ENCODE peak calls at places on chromosome 7, in nine cellular contexts. U is right cardiac atrium; F is NCI-H2081; W is bronchial epithelial cell; C is Kasumi-1; J is nephron progenitor cell; B is activated naive CD4-positive, alpha-beta T cell; L is left colon; K is anterior cingulate cortex. T is an unnamed sample.

GRCh38 chr7:156892086-156892800 is 740 bp downstream of the LMBR1 start:
- DNase-seq in U (peak), F (peak), W (no peak), C (peak), J (peak), B (peak), L (peak), K (peak), T (peak)

GRCh38 chr7:2993868-2994267 is 49.8 kb downstream of the CARD11 start:
- DNase-seq in U (no peak), F (no peak), W (no peak), C (no peak), J (no peak), B (no peak), L (peak), K (no peak), T (no peak)

GRCh38 chr7:107133396-107133795 is 35.4 kb upstream of the HBP1 start:
- DNase-seq in U (no peak), F (no peak), W (no peak), C (no peak), J (no peak), B (no peak), L (no peak), K (no peak), T (no peak)

GRCh38 chr7:40749877-40750276 is 615.1 kb downstream of the SUGCT start:
- DNase-seq in U (no peak), F (no peak), W (no peak), C (no peak), J (no peak), B (no peak), L (no peak), K (no peak), T (no peak)

GRCh38 chr7:116552616-116553015 is 27.8 kb downstream of the CAV1 start:
- DNase-seq in U (no peak), F (no peak), W (peak), C (no peak), J (no peak), B (no peak), L (no peak), K (no peak), T (no peak)

GRCh38 chr7:66306243-66306642 is 101.1 kb downstream of the TPST1 start:
- DNase-seq in U (no peak), F (no peak), W (peak), C (no peak), J (no peak), B (no peak), L (no peak), K (no peak), T (no peak)

GRCh38 chr7:157253850-157254249 is 83.0 kb upstream of the DNAJB6 start:
- DNase-seq in U (peak), F (peak), W (peak), C (no peak), J (no peak), B (no peak), L (peak), K (peak), T (no peak)

GRCh38 chr7:151056286-151057037 is 1.2 kb downstream of the CDK5 start:
- DNase-seq in U (no peak), F (no peak), W (no peak), C (no peak), J (peak), B (no peak), L (peak), K (no peak), T (peak)

GRCh38 chr7:113698556-113699220 is 220.1 kb downstream of the PPP1R3A start:
- DNase-seq in U (no peak), F (peak), W (peak), C (peak), J (peak), B (no peak), L (no peak), K (no peak), T (peak)

GRCh38 chr7:76358478-76359110 is at the start of gene YWHAG:
- DNase-seq in U (peak), F (peak), W (peak), C (peak), J (peak), B (peak), L (peak), K (peak), T (peak)

GRCh38 chr7:6407434-6407833 is 40.3 kb downstream of the DAGLB start:
- DNase-seq in U (no peak), F (no peak), W (no peak), C (no peak), J (no peak), B (no peak), L (no peak), K (no peak), T (no peak)

GRCh38 chr7:26291699-26292538 is at the start of gene SNX10:
- DNase-seq in U (peak), F (peak), W (peak), C (peak), J (peak), B (peak), L (peak), K (peak), T (peak)

GRCh38 chr7:82172896-82173295 is 270.7 kb downstream of the CACNA2D1 start:
- DNase-seq in U (no peak), F (no peak), W (no peak), C (no peak), J (no peak), B (no peak), L (no peak), K (no peak), T (no peak)

GRCh38 chr7:137091396-137091795 is 222.9 kb downstream of the CHRM2 start:
- DNase-seq in U (no peak), F (no peak), W (no peak), C (no peak), J (peak), B (no peak), L (no peak), K (no peak), T (peak)

GRCh38 chr7:13991791-13992620 is 2.5 kb upstream of the ETV1 start:
- DNase-seq in U (no peak), F (no peak), W (no peak), C (no peak), J (no peak), B (no peak), L (no peak), K (peak), T (no peak)

GRCh38 chr7:38244516-38244915 is 28.9 kb downstream of the TARP start:
- DNase-seq in U (no peak), F (no peak), W (no peak), C (no peak), J (no peak), B (no peak), L (no peak), K (no peak), T (no peak)

GRCh38 chr7:91656486-91657237 is 223.8 kb downstream of the MTERF1 start:
- DNase-seq in U (no peak), F (no peak), W (no peak), C (no peak), J (no peak), B (no peak), L (no peak), K (no peak), T (no peak)

GRCh38 chr7:50807026-50807730 is 24.5 kb upstream of the GRB10 start:
- DNase-seq in U (no peak), F (no peak), W (peak), C (no peak), J (no peak), B (no peak), L (no peak), K (no peak), T (no peak)

GRCh38 chr7:63037242-63037641 is 961.4 kb upstream of the ZNF722 start:
- DNase-seq in U (no peak), F (no peak), W (no peak), C (no peak), J (no peak), B (no peak), L (no peak), K (no peak), T (no peak)

GRCh38 chr7:156772725-156773124 is 120.3 kb downstream of the LMBR1 start:
- DNase-seq in U (no peak), F (no peak), W (no peak), C (no peak), J (no peak), B (no peak), L (no peak), K (no peak), T (no peak)

GRCh38 chr7:99374121-99375064 is at the start of gene ARPC1B:
- DNase-seq in U (peak), F (peak), W (peak), C (peak), J (peak), B (peak), L (peak), K (peak), T (peak)

GRCh38 chr7:12436126-12436525 is 32.5 kb upstream of the VWDE start:
- DNase-seq in U (no peak), F (no peak), W (no peak), C (no peak), J (no peak), B (no peak), L (no peak), K (no peak), T (no peak)

GRCh38 chr7:114922151-114922651 is 307 bp downstream of the MDFIC start:
- DNase-seq in U (peak), F (peak), W (peak), C (no peak), J (peak), B (no peak), L (peak), K (no peak), T (peak)

T was measured in WTC11.